ENCODE peak calls at places on chromosomes 16 and 17, in five cellular contexts. J, Y, P, I and T are unnamed samples.

GRCh38 chr17:50513501-50513900 is 5.3 kb downstream of the MYCBPAP start:
- DNase-seq in Y (no peak), I (no peak), P (no peak), J (no peak), T (no peak)

GRCh38 chr16:88967800-88968588 is 9.0 kb downstream of the CBFA2T3 start:
- DNase-seq in J (peak; percentile 82), P (peak; percentile 65), I (no peak), Y (no peak), T (no peak)

GRCh38 chr17:50687200-50688066 is 20.3 kb downstream of the ANKRD40 start:
- DNase-seq in J (no peak), Y (peak; percentile 85), P (no peak), I (no peak), T (peak; percentile 74)

GRCh38 chr16:67873435-67874146 is 739 bp downstream of the EDC4 start:
- DNase-seq in P (no peak), Y (no peak), I (no peak), J (peak; percentile 28), T (no peak)

GRCh38 chr16:47136101-47136820 is 7.5 kb downstream of the NETO2 start:
- DNase-seq in I (no peak), Y (peak; percentile 13), J (no peak), P (no peak), T (no peak)

GRCh38 chr17:80858301-80859003 is 133.2 kb upstream of the CHMP6 start:
- DNase-seq in Y (no peak), P (no peak), I (no peak), J (no peak), T (peak; percentile 61)

GRCh38 chr16:87684711-87685404 is 80.9 kb downstream of the KLHDC4 start:
- DNase-seq in I (no peak), Y (no peak), P (no peak), J (no peak), T (no peak)

GRCh38 chr17:71085238-71086033 is 916.1 kb downstream of the KCNJ2 start:
- DNase-seq in Y (peak; percentile 48), P (no peak), I (peak; percentile 21), J (peak; percentile 14), T (no peak)

GRCh38 chr16:85661131-85662035 is 27.4 kb downstream of the GINS2 start:
- DNase-seq in P (no peak), J (no peak), Y (no peak), I (no peak), T (peak; percentile 58)

GRCh38 chr16:84176192-84177053 is 10.4 kb downstream of the TAF1C start:
- DNase-seq in P (no peak), J (no peak), Y (peak; percentile 31), I (no peak), T (no peak)

GRCh38 chr16:31480851-31481250 is 2.1 kb upstream of the SLC5A2 start:
- DNase-seq in P (no peak), Y (no peak), I (no peak), J (peak; percentile 59), T (no peak)

GRCh38 chr17:73513426-73513825 is 130.8 kb downstream of the SDK2 start:
- DNase-seq in Y (no peak), I (no peak), P (no peak), J (no peak), T (no peak)

GRCh38 chr17:13888043-13888442 is 181.3 kb upstream of the COX10 start:
- DNase-seq in Y (no peak), P (no peak), J (peak; percentile 8), I (no peak), T (no peak)

GRCh38 chr16:19745286-19746018 is 27.4 kb downstream of the IQCK start:
- DNase-seq in P (no peak), I (no peak), J (no peak), Y (no peak), T (no peak)

GRCh38 chr17:3026125-3026855 is 37.1 kb downstream of the OR1D5 start:
- DNase-seq in I (no peak), Y (no peak), J (no peak), P (no peak), T (no peak)

GRCh38 chr17:73750975-73751374 is 106.7 kb upstream of the SDK2 start:
- DNase-seq in I (no peak), Y (peak; percentile 47), J (peak; percentile 30), P (no peak), T (no peak)

GRCh38 chr17:28684963-28685362 is 23.0 kb downstream of the SUPT6H start:
- DNase-seq in P (no peak), Y (peak; percentile 65), I (no peak), J (peak; percentile 35), T (peak; percentile 79)

GRCh38 chr16:57539072-57539796 is 2.9 kb upstream of the CCDC102A start:
- DNase-seq in J (no peak), Y (no peak), I (no peak), P (peak; percentile 88), T (no peak)

GRCh38 chr17:31202968-31203367 is 94.1 kb downstream of the OMG start:
- DNase-seq in P (no peak), Y (no peak), J (no peak), I (peak; percentile 76), T (no peak)

GRCh38 chr17:43366809-43367587 is 31.8 kb upstream of the ARL4D start:
- DNase-seq in Y (no peak), P (no peak), I (no peak), J (no peak), T (no peak)

GRCh38 chr17:43365356-43365755 is 33.4 kb upstream of the ARL4D start:
- DNase-seq in I (no peak), Y (no peak), J (no peak), P (no peak), T (no peak)

GRCh38 chr17:43368740-43369506 is 29.9 kb upstream of the ARL4D start:
- DNase-seq in I (peak; percentile 88), J (peak; percentile 85), Y (peak; percentile 88), P (no peak), T (peak; percentile 94)

GRCh38 chr17:43369986-43370385 is 28.8 kb upstream of the ARL4D start:
- DNase-seq in J (no peak), I (no peak), Y (no peak), P (no peak), T (peak; percentile 39)

GRCh38 chr17:43367588-43368242 is 31.1 kb upstream of the ARL4D start:
- DNase-seq in J (no peak), I (no peak), Y (peak; percentile 91), P (peak; percentile 91), T (no peak)
- TF ChIP-seq POLR2A in J (no peak), I (no peak), Y (peak; percentile 100), P (peak; percentile 99), T (no peak)

GRCh38 chr17:45293413-45294211 is 23.2 kb downstream of the MAP3K14 start:
- DNase-seq in Y (peak; percentile 58), P (no peak), J (peak; percentile 80), I (peak; percentile 96), T (peak; percentile 95)

GRCh38 chr17:45289316-45290268 is 27.2 kb downstream of the MAP3K14 start:
- DNase-seq in P (no peak), J (no peak), I (peak; percentile 75), Y (no peak), T (no peak)

GRCh38 chr17:45292696-45293412 is 24.0 kb downstream of the MAP3K14 start:
- DNase-seq in Y (no peak), P (no peak), I (no peak), J (no peak), T (no peak)

GRCh38 chr17:45290269-45290765 is 26.5 kb downstream of the MAP3K14 start:
- DNase-seq in Y (no peak), J (no peak), P (no peak), I (no peak), T (no peak)

GRCh38 chr17:45291170-45291805 is 25.5 kb downstream of the MAP3K14 start:
- DNase-seq in P (no peak), Y (no peak), J (no peak), I (peak; percentile 80), T (no peak)
- TF ChIP-seq POLR2AphosphoS5 in P (no peak), Y (no peak), J (no peak), I (no peak), T (no peak)

GRCh38 chr17:1643999-1644492 is 1.5 kb downstream of the SCARF1 start:
- DNase-seq in I (peak; percentile 75), Y (no peak), P (no peak), J (no peak), T (no peak)

GRCh38 chr17:1646199-1646875 is 805 bp upstream of the SCARF1 start:
- DNase-seq in J (no peak), Y (no peak), P (no peak), I (no peak), T (no peak)

GRCh38 chr17:1643293-1643998 is 2.1 kb downstream of the SCARF1 start:
- DNase-seq in I (peak; percentile 88), Y (no peak), J (peak; percentile 88), P (no peak), T (no peak)

GRCh38 chr17:1644493-1645206 is 882 bp downstream of the SCARF1 start:
- DNase-seq in I (peak; percentile 65), P (peak; percentile 61), Y (no peak), J (no peak), T (no peak)

GRCh38 chr17:1645207-1646171 is at the start of gene SCARF1:
- DNase-seq in I (peak; percentile 73), Y (no peak), P (no peak), J (no peak), T (peak; percentile 79)
- H3K4me3 ChIP-seq in I (peak within 1 kb of the TSS; percentile 47), Y (no peak within 1 kb of the TSS), P (peak within 1 kb of the TSS; percentile 62), J (peak within 1 kb of the TSS; percentile 10), T (peak within 1 kb of the TSS; percentile 32)

DNA sequence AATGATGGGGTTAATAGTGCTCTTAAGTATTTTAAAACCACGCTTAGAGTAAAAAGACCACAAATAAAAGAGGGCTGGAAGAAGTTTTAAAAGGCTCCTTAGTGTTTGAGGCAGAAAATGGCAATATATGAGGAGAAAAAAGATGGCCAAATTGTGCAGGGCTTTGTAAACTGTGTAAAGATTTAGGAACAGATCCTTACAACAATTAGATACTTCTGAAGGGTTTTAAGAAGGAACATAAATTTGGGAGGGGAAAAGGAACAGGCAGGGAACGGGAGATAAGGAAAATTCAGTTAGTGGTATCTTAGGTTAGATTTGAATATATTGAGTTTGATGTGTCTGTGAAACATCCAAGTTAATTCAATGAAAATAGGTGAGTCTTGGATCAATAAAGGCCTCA is 12.7 kb downstream of the CDC27 start:
- DNase-seq in P (no peak), J (no peak), I (no peak), Y (no peak), T (no peak)
- TF ChIP-seq POLR2A in P (no peak), J (no peak), I (no peak), Y (no peak), T (no peak)